ENCODE peak calls at places on chromosomes 2 and 18, in ten cellular contexts. L is right atrium auricular region, U is mammary epithelial cell, I is sigmoid colon, Q is neural progenitor cell, M is A549, F is IMR-90, T is lower lobe of right lung, P is GM23338, N is left lung. V is an unnamed sample.
A peak's percentile ranks its signal among the peaks of the same experiment; 100 is the strongest.

GRCh38 chr2:25279091-25279651 is 62.6 kb downstream of the DNMT3A start:
- DNase-seq in T (peak; percentile 82), U (peak; percentile 85), Q (no peak), I (peak; percentile 89), P (no peak), L (peak; percentile 86), F (no peak), M (no peak), N (peak; percentile 86), V (peak; percentile 70)

GRCh38 chr2:73092146-73092783 is 20.5 kb downstream of the RAB11FIP5 start:
- DNase-seq in P (no peak), N (no peak), Q (no peak), M (no peak), T (no peak), F (no peak), L (no peak), U (no peak), I (no peak), V (no peak)

GRCh38 chr18:61554946-61555361 is 221.7 kb downstream of the CDH20 start:
- DNase-seq in P (no peak), M (no peak), U (peak; percentile 38), T (no peak), Q (no peak), I (no peak), N (no peak), L (no peak), F (peak; percentile 24), V (no peak)

GRCh38 chr2:86081724-86082123 is 24.0 kb downstream of the POLR1A start:
- DNase-seq in F (no peak), P (no peak), L (no peak), I (no peak), N (no peak), M (no peak), U (no peak), T (no peak), Q (no peak), V (no peak)

GRCh38 chr2:149861034-149861433 is 273.5 kb upstream of the MMADHC start:
- DNase-seq in F (no peak), P (no peak), Q (no peak), M (no peak), I (no peak), L (no peak), T (no peak), U (no peak), N (no peak), V (no peak)

GRCh38 chr18:10361660-10362059 is 92.8 kb upstream of the APCDD1 start:
- DNase-seq in I (no peak), T (no peak), L (no peak), M (no peak), P (no peak), Q (no peak), U (no peak), N (no peak), F (no peak), V (no peak)

GRCh38 chr2:74516070-74516633 is 1.9 kb downstream of the TLX2 start:
- DNase-seq in Q (peak; percentile 82), U (no peak), T (peak; percentile 74), I (peak; percentile 75), N (peak; percentile 69), F (peak; percentile 11), L (no peak), P (peak; percentile 95), M (no peak), V (peak; percentile 47)

GRCh38 chr18:28961669-28962228 is 784.8 kb upstream of the CDH2 start:
- DNase-seq in P (peak; percentile 84), M (peak; percentile 16), U (peak; percentile 36), F (peak; percentile 22), N (no peak), I (no peak), L (no peak), Q (peak; percentile 73), T (no peak), V (no peak)

GRCh38 chr2:122136071-122136470 is 380.6 kb downstream of the TSN start:
- DNase-seq in L (no peak), T (no peak), F (peak; percentile 21), M (peak; percentile 33), P (peak; percentile 76), Q (peak; percentile 47), U (peak; percentile 9), N (no peak), I (no peak), V (no peak)

GRCh38 chr18:59429608-59430007 is 70.5 kb upstream of the LMAN1 start:
- DNase-seq in N (no peak), Q (no peak), I (no peak), P (no peak), U (no peak), F (no peak), M (no peak), L (no peak), T (no peak), V (no peak)

GRCh38 chr18:59428018-59428417 is 69.0 kb upstream of the LMAN1 start:
- DNase-seq in P (no peak), U (no peak), N (no peak), Q (no peak), F (no peak), I (no peak), L (no peak), T (no peak), M (no peak), V (no peak)

GRCh38 chr18:59423251-59423650 is 64.2 kb upstream of the LMAN1 start:
- DNase-seq in U (no peak), L (no peak), F (peak; percentile 60), I (no peak), P (no peak), Q (no peak), T (no peak), N (no peak), M (no peak), V (no peak)

GRCh38 chr18:59432796-59433195 is 73.7 kb upstream of the LMAN1 start:
- DNase-seq in N (no peak), T (no peak), Q (no peak), P (no peak), M (no peak), F (no peak), I (no peak), U (no peak), L (no peak), V (no peak)

DNA sequence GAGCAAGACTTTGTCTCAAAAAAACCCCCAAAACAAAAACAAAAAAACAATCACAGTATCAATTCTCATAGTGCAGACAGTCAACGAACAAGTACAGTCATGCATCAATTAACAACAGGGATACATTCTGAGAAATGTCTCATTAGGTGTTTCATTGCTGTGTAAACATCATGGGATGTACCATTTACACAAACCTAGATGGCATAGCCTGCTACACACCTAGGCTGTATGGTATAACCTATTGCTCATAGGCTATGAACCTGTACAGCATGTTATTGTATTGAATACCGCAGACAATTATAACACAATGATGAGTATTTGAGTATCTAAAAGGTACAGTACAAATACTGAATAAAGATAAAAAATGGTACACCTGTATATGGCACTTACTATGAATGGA is 67.8 kb upstream of the LMAN1 start:
- DNase-seq in I (no peak), L (no peak), U (peak; percentile 30), N (no peak), Q (no peak), M (no peak), T (no peak), P (no peak), F (no peak), V (no peak)
- H3K4me3 ChIP-seq in I (no peak overlapping the region), L (no peak overlapping the region), U (no peak overlapping the region), N (no peak overlapping the region), Q (no peak overlapping the region), M (no peak overlapping the region), T (no peak overlapping the region), P (no peak overlapping the region), F (no peak overlapping the region), V (no peak overlapping the region)

GRCh38 chr2:142131016-142131714 is at the start of gene LRP1B:
- DNase-seq in L (no peak), T (no peak), M (no peak), I (peak; percentile 62), Q (peak; percentile 63), F (peak; percentile 7), U (peak; percentile 35), P (peak; percentile 57), N (no peak), V (no peak)
- H3K27ac ChIP-seq in L (no peak within 1 kb of the TSS), T (no peak within 1 kb of the TSS), M (no peak within 1 kb of the TSS), I (peak within 1 kb of the TSS; percentile 11), Q (no peak within 1 kb of the TSS), F (no peak within 1 kb of the TSS), U (peak within 1 kb of the TSS; percentile 5), P (no peak within 1 kb of the TSS), N (no peak within 1 kb of the TSS), V (no peak within 1 kb of the TSS)

DNA sequence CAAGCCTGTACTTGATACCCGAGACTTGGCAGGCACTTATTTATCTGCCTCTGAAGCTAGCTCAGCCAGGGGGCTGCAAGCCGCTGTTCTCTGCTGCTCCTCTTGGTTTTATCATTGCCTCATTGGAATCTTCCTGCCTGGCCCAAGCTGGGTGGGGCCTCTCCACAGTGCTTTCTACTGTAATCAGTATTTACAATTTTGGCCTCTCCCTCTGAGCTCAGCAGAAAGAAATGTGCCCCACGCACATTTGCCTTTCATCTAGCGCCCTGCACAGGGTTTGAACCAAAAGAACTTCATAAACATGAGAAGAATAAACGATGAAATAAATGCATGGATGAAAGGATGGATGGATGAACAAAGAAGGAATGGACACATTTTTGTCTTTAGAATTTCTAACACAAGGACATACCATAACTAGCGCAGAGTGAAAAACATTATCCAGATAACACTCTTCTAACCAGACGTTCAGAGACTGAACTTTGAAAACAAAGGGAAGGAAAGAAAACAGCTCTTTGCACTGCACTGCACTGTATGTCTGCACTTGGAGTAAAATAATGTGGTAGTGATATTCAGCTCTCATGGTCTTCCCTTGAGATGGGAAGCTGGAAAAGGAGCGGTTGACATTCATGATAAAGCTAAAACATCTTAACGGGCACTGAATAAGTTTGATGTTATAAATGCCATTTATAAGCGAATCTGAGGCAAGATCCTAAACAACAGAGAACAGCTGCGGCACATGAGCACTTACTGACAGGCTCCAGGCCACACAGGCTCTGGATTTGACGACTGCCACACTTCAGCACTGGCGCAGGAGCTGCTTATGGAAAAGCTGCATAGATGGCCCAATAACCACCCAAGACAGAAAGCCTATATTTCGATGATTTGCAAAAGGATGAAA is 86.8 kb upstream of the SP3 start:
- DNase-seq in I (no peak), N (no peak), P (peak; percentile 58), L (no peak), Q (peak; percentile 46), U (peak; percentile 53), T (no peak), M (peak; percentile 93), F (peak; percentile 83), V (no peak)
- TF ChIP-seq CTCF in I (no peak), N (no peak), P (no peak), L (no peak), Q (no peak), U (no peak), T (no peak), M (no peak), F (peak; percentile 22), V (no peak)

DNA sequence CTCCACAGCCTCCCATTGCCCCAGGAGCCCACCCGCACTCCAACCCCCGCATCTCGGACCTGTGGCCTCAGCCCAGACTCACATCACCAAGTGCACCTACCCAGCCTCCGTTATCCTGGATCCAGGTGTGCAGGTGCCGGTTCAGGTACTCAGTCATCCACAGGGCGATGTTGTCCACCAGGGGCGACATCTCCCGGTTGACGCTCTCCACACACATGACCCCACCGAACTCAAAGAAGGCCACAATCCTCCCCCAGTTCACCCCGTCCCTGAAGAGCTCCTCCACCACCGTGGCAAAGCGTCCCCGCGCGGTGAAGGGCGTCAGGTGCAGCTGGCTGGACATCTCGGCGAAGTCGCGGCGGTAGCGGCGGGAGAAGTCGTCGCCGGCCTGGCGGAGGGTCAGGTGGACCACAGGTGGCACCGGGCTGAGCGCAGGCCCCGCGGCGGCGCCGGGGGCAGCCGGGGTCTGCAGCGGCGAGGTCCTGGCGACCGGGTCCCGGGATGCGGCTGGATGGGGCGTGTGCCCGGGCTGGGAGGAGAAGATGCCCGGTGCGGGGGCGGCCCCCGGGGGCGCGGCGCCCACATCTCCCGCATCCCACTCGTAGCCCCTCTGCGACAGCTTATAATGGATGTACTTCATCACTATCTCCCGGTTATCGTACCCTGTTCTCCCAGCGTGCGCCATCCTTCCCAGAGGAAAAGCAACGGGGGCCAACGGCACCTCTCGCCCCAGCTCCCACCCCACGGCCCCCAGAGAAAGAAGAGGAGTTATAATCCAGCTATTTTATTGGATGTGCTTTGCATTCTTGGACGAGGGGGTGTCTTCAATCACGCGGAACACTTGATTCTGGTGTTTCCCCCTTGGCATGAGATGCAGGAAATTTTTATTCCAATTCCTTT is 1.3 kb downstream of the BCL2 start:
- DNase-seq in Q (peak; percentile 78), L (peak; percentile 68), N (peak; percentile 54), F (no peak), T (peak; percentile 71), P (peak; percentile 92), U (peak; percentile 15), I (peak; percentile 90), M (no peak), V (peak; percentile 75)
- H3K4me3 ChIP-seq in Q (peak overlapping the region; percentile 61), L (peak overlapping the region; percentile 74), N (peak overlapping the region; percentile 76), F (peak overlapping the region; percentile 9), T (peak overlapping the region; percentile 73), P (peak overlapping the region; percentile 93), U (peak overlapping the region; percentile 64), I (peak overlapping the region; percentile 73), M (peak overlapping the region; percentile 51), V (peak overlapping the region; percentile 95)

V was measured in gastrocnemius medialis.